ENCODE peak calls at places on chromosome 4, in six cellular contexts. R is suprapubic skin; X is CD8-positive, alpha-beta memory T cell; I is left ventricle myocardium inferior; S is adipocyte; Y is esophagus squamous epithelium. W is an unnamed sample.

GRCh38 chr4:158208931-158209640 is 1.2 kb upstream of the TMEM144 start:
- DNase-seq in R (no peak), X (no peak), I (no peak), S (no peak), Y (no peak), W (no peak)

GRCh38 chr4:125101706-125102105 is 213.0 kb upstream of the FAT4 start:
- DNase-seq in R (no peak), X (no peak), I (no peak), S (no peak), Y (no peak), W (no peak)

GRCh38 chr4:48268956-48269860 is at the start of gene TEC:
- DNase-seq in R (peak; percentile 70), X (peak; percentile 8), I (peak; percentile 45), S (peak; percentile 45), Y (peak; percentile 10), W (peak; percentile 26)

GRCh38 chr4:55118397-55118796 is 7.0 kb downstream of the KDR start:
- DNase-seq in R (no peak), X (no peak), I (no peak), S (no peak), Y (no peak), W (no peak)

GRCh38 chr4:125736057-125736456 is 421.3 kb downstream of the FAT4 start:
- DNase-seq in R (no peak), X (no peak), I (no peak), S (peak; percentile 63), Y (no peak), W (no peak)

GRCh38 chr4:108272566-108272965 is 103.8 kb upstream of the LEF1 start:
- DNase-seq in R (no peak), X (no peak), I (no peak), S (peak; percentile 3), Y (no peak), W (no peak)

GRCh38 chr4:157363366-157363765 is 142.8 kb downstream of the GRIA2 start:
- DNase-seq in R (no peak), X (no peak), I (no peak), S (no peak), Y (no peak), W (no peak)

GRCh38 chr4:8537041-8537461 is 43.1 kb upstream of the GPR78 start:
- DNase-seq in R (no peak), X (no peak), I (no peak), S (peak; percentile 65), Y (no peak), W (peak; percentile 79)

GRCh38 chr4:98444371-98444770 is 183.2 kb downstream of the RAP1GDS1 start:
- DNase-seq in R (no peak), X (no peak), I (no peak), S (no peak), Y (no peak), W (no peak)

GRCh38 chr4:16642897-16643296 is 255.5 kb downstream of the LDB2 start:
- DNase-seq in R (no peak), X (no peak), I (no peak), S (no peak), Y (no peak), W (no peak)

GRCh38 chr4:3472411-3473141 is 9.5 kb downstream of the DOK7 start:
- DNase-seq in R (no peak), X (no peak), I (no peak), S (no peak), Y (no peak), W (no peak)

GRCh38 chr4:113170115-113170817 is 120.8 kb downstream of the ANK2 start:
- DNase-seq in R (no peak), X (no peak), I (no peak), S (no peak), Y (no peak), W (no peak)

GRCh38 chr4:159150380-159150779 is 47.5 kb downstream of the RAPGEF2 start:
- DNase-seq in R (no peak), X (no peak), I (no peak), S (no peak), Y (no peak), W (no peak)

GRCh38 chr4:100722133-100722532 is 204.3 kb upstream of the EMCN start:
- DNase-seq in R (no peak), X (no peak), I (no peak), S (no peak), Y (no peak), W (no peak)

GRCh38 chr4:126973201-126973600 is 659.6 kb upstream of the INTU start:
- DNase-seq in R (no peak), X (no peak), I (no peak), S (peak; percentile 14), Y (no peak), W (no peak)

GRCh38 chr4:176444741-176445140 is 125.0 kb downstream of the SPCS3 start:
- DNase-seq in R (no peak), X (no peak), I (no peak), S (peak; percentile 68), Y (no peak), W (no peak)

GRCh38 chr4:54439831-54440243 is 210.7 kb downstream of the PDGFRA start:
- DNase-seq in R (peak; percentile 60), X (no peak), I (peak; percentile 17), S (peak; percentile 67), Y (no peak), W (no peak)

GRCh38 chr4:165864228-165864627 is 8.8 kb upstream of the TLL1 start:
- DNase-seq in R (no peak), X (no peak), I (no peak), S (no peak), Y (no peak), W (no peak)

GRCh38 chr4:61173799-61174198 is 26.3 kb upstream of the ADGRL3 start:
- DNase-seq in R (no peak), X (no peak), I (no peak), S (no peak), Y (no peak), W (no peak)

GRCh38 chr4:19005211-19005610 is 983.7 kb upstream of the LCORL start:
- DNase-seq in R (no peak), X (no peak), I (no peak), S (peak; percentile 52), Y (no peak), W (no peak)

GRCh38 chr4:184808719-184809062 is 17.1 kb downstream of the ACSL1 start:
- DNase-seq in R (no peak), X (no peak), I (no peak), S (no peak), Y (no peak), W (no peak)

GRCh38 chr4:184812651-184813181 is 13.1 kb downstream of the ACSL1 start:
- DNase-seq in R (no peak), X (no peak), I (no peak), S (peak; percentile 41), Y (no peak), W (no peak)

GRCh38 chr4:184810720-184811119 is 15.0 kb downstream of the ACSL1 start:
- DNase-seq in R (no peak), X (no peak), I (no peak), S (no peak), Y (no peak), W (no peak)

GRCh38 chr4:184812181-184812542 is 13.6 kb downstream of the ACSL1 start:
- DNase-seq in R (no peak), X (no peak), I (no peak), S (no peak), Y (no peak), W (no peak)

GRCh38 chr4:184811484-184812180 is 14.1 kb downstream of the ACSL1 start:
- DNase-seq in R (no peak), X (no peak), I (no peak), S (no peak), Y (no peak), W (no peak)
- H3K27me3 ChIP-seq in R (no peaks in the 10 kb centered on the region), X (no peaks in the 10 kb centered on the region), I (no peaks in the 10 kb centered on the region), S (no peaks in the 10 kb centered on the region), Y (no peaks in the 10 kb centered on the region), W (no peaks in the 10 kb centered on the region)

DNA sequence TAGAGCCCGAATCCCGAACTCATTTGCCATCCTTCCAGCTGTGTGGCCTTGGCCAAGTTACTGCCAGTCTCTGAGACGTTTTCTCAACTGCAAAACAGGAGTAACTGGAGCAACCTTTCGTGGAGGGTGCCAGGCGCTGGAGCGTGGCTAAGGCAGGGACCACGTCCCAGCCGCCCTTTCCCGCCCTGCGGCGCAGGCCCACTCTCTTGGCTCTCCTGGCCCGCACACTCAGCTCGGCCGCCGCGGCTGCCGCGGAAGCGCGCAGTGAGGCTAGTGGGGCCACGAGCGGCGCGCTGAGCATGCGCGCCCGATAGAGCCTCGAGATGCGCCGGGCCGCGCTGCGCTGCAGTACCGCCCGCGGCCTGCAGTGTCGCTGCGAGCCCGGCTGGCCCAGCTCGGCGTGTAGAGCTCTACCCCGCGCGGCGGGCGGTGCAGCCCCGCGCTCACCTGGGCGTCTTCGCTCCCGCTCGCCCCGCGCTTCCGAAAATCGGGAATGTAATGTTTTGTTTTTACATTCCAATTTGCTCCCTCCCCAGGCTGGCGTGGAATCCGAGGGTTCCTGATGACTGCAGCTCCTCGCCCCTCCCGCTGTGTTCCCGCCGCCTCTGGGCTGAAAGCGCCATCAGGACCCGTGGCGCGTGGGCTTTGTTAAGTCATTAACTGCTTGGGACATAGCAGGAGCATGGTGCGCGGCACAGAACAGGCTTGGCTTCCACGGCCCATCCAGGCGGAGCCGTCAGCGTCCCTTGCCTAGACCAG is 4.0 kb upstream of the ZNF518B start:
- DNase-seq in R (no peak), X (peak; percentile 63), I (peak; percentile 54), S (peak; percentile 69), Y (no peak), W (peak; percentile 27)
- H3K4me3 ChIP-seq in R (peak overlapping the region; percentile 44), X (peak overlapping the region; percentile 55), I (peak overlapping the region; percentile 54), S (peak overlapping the region; percentile 70), Y (no peak overlapping the region), W (peak overlapping the region; percentile 15)

GRCh38 chr4:76022031-76022430 is 1.3 kb downstream of the CXCL10 start:
- DNase-seq in R (no peak), X (no peak), I (no peak), S (no peak), Y (no peak), W (no peak)

GRCh38 chr4:76016383-76016782 is 6.9 kb downstream of the CXCL10 start:
- DNase-seq in R (no peak), X (no peak), I (no peak), S (no peak), Y (no peak), W (no peak)

GRCh38 chr4:76013540-76013939 is 6.2 kb upstream of the CXCL9 start:
- DNase-seq in R (no peak), X (no peak), I (no peak), S (no peak), Y (no peak), W (no peak)

GRCh38 chr4:76012388-76012801 is 5.1 kb upstream of the CXCL9 start:
- DNase-seq in R (no peak), X (no peak), I (no peak), S (peak; percentile 26), Y (no peak), W (no peak)

DNA sequence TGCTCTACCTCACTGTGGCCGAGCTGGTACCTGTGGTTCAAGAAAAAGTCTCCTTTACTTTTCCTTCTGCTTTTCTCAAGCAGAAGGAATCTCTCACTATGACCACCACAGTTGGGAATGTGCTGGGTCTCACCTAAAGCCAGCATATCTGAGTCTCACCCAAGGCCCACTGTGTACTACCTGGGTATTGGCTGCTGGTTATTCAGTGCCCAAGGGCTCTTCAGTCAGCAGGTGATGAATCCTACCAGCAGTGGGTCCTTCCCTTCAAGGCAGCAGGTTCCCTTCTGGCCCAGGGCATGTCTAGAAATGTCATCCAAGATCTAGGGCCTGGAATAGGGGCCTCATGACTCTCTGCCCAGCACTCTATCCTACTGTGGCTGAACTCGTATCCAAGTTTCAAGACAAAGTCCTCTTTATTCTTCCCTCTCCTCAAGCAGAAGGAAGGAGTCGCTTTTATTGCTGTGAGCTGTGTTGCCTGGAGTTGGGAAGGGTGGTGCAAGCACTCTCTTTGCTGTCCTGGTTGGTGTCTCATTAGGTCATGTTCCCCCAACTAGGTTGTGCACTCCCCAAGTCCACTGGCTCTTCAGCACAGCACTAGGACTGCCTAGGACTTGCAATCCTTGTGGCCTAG is 6.1 kb downstream of the CXCL10 start:
- DNase-seq in R (no peak), X (no peak), I (no peak), S (no peak), Y (no peak), W (no peak)
- H3K4me1 ChIP-seq in R (peaks cover 4% of the 10 kb centered on the region), X (no peaks in the 10 kb centered on the region), I (peaks cover 5% of the 10 kb centered on the region), S (peaks cover 16% of the 10 kb centered on the region), Y (peaks cover 4% of the 10 kb centered on the region), W (no peaks in the 10 kb centered on the region)

GRCh38 chr4:173519130-173520101 is 10.6 kb downstream of the HAND2 start:
- DNase-seq in R (no peak), X (no peak), I (peak; percentile 60), S (no peak), Y (no peak), W (peak; percentile 72)
- H3K27me3 ChIP-seq in R (peaks cover 99% of the 10 kb centered on the region), X (peaks cover 76% of the 10 kb centered on the region), I (peaks cover 89% of the 10 kb centered on the region), S (no peaks in the 10 kb centered on the region), Y (peaks cover 100% of the 10 kb centered on the region), W (no peaks in the 10 kb centered on the region)

W was measured in ovary.